ENCODE peak calls at places on chromosomes 2 and 18, in six cellular contexts. G, P, U, K, I and C are unnamed samples.

GRCh38 chr2:9002637-9003365 is 683 bp downstream of the MBOAT2 start:
- DNase-seq in G (peak; percentile 23), P (peak; percentile 59), U (peak; percentile 21), K (peak; percentile 15), I (peak; percentile 75), C (no peak)

GRCh38 chr2:181444654-181445053 is 12.5 kb upstream of the ITGA4 start:
- DNase-seq in G (no peak), P (no peak), U (no peak), K (no peak), I (no peak), C (no peak)

GRCh38 chr18:79637181-79637920 is 42.3 kb upstream of the CTDP1 start:
- DNase-seq in G (no peak), P (no peak), U (no peak), K (no peak), I (no peak), C (no peak)

GRCh38 chr2:120323214-120323613 is 22.7 kb upstream of the INHBB start:
- DNase-seq in G (peak; percentile 77), P (no peak), U (no peak), K (peak; percentile 19), I (no peak), C (no peak)

GRCh38 chr2:235936493-235936892 is 231.7 kb downstream of the GBX2 start:
- DNase-seq in G (no peak), P (peak; percentile 26), U (no peak), K (no peak), I (no peak), C (no peak)

GRCh38 chr2:188243381-188243780 is 48.3 kb upstream of the GULP1 start:
- DNase-seq in G (no peak), P (no peak), U (no peak), K (no peak), I (no peak), C (no peak)

GRCh38 chr2:120346034-120346666 is at the start of gene INHBB:
- DNase-seq in G (no peak), P (peak; percentile 77), U (peak; percentile 24), K (peak; percentile 53), I (peak; percentile 67), C (no peak)

GRCh38 chr2:124877065-124877671 is 852.1 kb downstream of the CNTNAP5 start:
- DNase-seq in G (no peak), P (no peak), U (no peak), K (no peak), I (no peak), C (no peak)

GRCh38 chr2:96872591-96873349 is 2.9 kb upstream of the SEMA4C start:
- DNase-seq in G (no peak), P (no peak), U (no peak), K (no peak), I (no peak), C (no peak)

GRCh38 chr2:20190862-20191713 is 33.8 kb downstream of the SDC1 start:
- DNase-seq in G (no peak), P (no peak), U (no peak), K (no peak), I (peak; percentile 63), C (no peak)

GRCh38 chr2:177711472-177712276 is 319.1 kb downstream of the AGPS start:
- DNase-seq in G (no peak), P (no peak), U (no peak), K (no peak), I (no peak), C (no peak)

GRCh38 chr2:26946841-26947784 is 23.3 kb upstream of the MAPRE3 start:
- DNase-seq in G (no peak), P (no peak), U (no peak), K (peak; percentile 95), I (no peak), C (no peak)

GRCh38 chr2:130186391-130186790 is 4.3 kb downstream of the MZT2B start:
- DNase-seq in G (no peak), P (no peak), U (no peak), K (no peak), I (no peak), C (no peak)

GRCh38 chr18:4762399-4762798 is 307.3 kb upstream of the DLGAP1 start:
- DNase-seq in G (no peak), P (no peak), U (no peak), K (no peak), I (no peak), C (no peak)

GRCh38 chr2:134099273-134099672 is 154.6 kb upstream of the MGAT5 start:
- DNase-seq in G (no peak), P (no peak), U (no peak), K (no peak), I (no peak), C (no peak)

GRCh38 chr2:42089340-42089925 is 41.6 kb downstream of the PKDCC start:
- DNase-seq in G (peak; percentile 65), P (peak; percentile 82), U (peak; percentile 80), K (peak; percentile 57), I (peak; percentile 42), C (no peak)